ENCODE peak calls at places on chromosomes 16 and 17, in seven cellular contexts. One of them, this sample, is unnamed.

GRCh38 chr16:10362077-10362863 is 23.6 kb upstream of the ATF7IP2 start:
- DNase-seq in stromal cell of bone marrow: no peak
- DNase-seq in caudate nucleus: no peak
- DNase-seq in AG20443: no peak
- DNase-seq in NCI-H1105: no peak
- DNase-seq in astrocyte of the hippocampus: no peak
- DNase-seq in H9: no peak
- DNase-seq in this sample: no peak

GRCh38 chr17:61403846-61404701 is 4.4 kb downstream of the TBX2 start:
- DNase-seq in NCI-H1105: no peak
- DNase-seq in astrocyte of the hippocampus: no peak
- DNase-seq in stromal cell of bone marrow: no peak
- DNase-seq in AG20443: no peak
- DNase-seq in H9: peak
- DNase-seq in caudate nucleus: no peak
- DNase-seq in this sample: no peak

GRCh38 chr16:87963400-87963799 is 12.2 kb downstream of the BANP start:
- DNase-seq in H9: no peak
- DNase-seq in AG20443: peak
- DNase-seq in NCI-H1105: no peak
- DNase-seq in astrocyte of the hippocampus: peak
- DNase-seq in caudate nucleus: no peak
- DNase-seq in stromal cell of bone marrow: peak
- DNase-seq in this sample: no peak

GRCh38 chr17:78206298-78206697 is 7.8 kb upstream of the BIRC5 start:
- DNase-seq in H9: no peak
- DNase-seq in astrocyte of the hippocampus: no peak
- DNase-seq in stromal cell of bone marrow: no peak
- DNase-seq in NCI-H1105: no peak
- DNase-seq in AG20443: no peak
- DNase-seq in caudate nucleus: no peak
- DNase-seq in this sample: no peak

GRCh38 chr16:85393674-85394510 is 219.2 kb upstream of the GSE1 start:
- DNase-seq in stromal cell of bone marrow: no peak
- DNase-seq in H9: peak
- DNase-seq in AG20443: peak
- DNase-seq in caudate nucleus: no peak
- DNase-seq in astrocyte of the hippocampus: peak
- DNase-seq in NCI-H1105: no peak
- DNase-seq in this sample: no peak

GRCh38 chr16:79607587-79607986 is 7.0 kb upstream of the MAF start:
- DNase-seq in AG20443: peak
- DNase-seq in H9: no peak
- DNase-seq in caudate nucleus: no peak
- DNase-seq in stromal cell of bone marrow: no peak
- DNase-seq in astrocyte of the hippocampus: peak
- DNase-seq in NCI-H1105: no peak
- DNase-seq in this sample: no peak

GRCh38 chr16:29009050-29009837 is 24.4 kb downstream of the LAT start:
- DNase-seq in stromal cell of bone marrow: no peak
- DNase-seq in H9: no peak
- DNase-seq in AG20443: no peak
- DNase-seq in NCI-H1105: no peak
- DNase-seq in astrocyte of the hippocampus: no peak
- DNase-seq in caudate nucleus: no peak
- DNase-seq in this sample: no peak

GRCh38 chr16:87661561-87661960 is 59.3 kb downstream of the JPH3 start:
- DNase-seq in caudate nucleus: no peak
- DNase-seq in H9: peak
- DNase-seq in AG20443: peak
- DNase-seq in NCI-H1105: no peak
- DNase-seq in stromal cell of bone marrow: peak
- DNase-seq in astrocyte of the hippocampus: peak
- DNase-seq in this sample: no peak

GRCh38 chr17:4947411-4948165 is 742 bp downstream of the PFN1 start:
- DNase-seq in stromal cell of bone marrow: no peak
- DNase-seq in H9: peak
- DNase-seq in astrocyte of the hippocampus: peak
- DNase-seq in caudate nucleus: peak
- DNase-seq in AG20443: peak
- DNase-seq in NCI-H1105: peak
- DNase-seq in this sample: no peak

GRCh38 chr17:9432867-9433495 is 142.6 kb downstream of the STX8 start:
- DNase-seq in astrocyte of the hippocampus: peak
- DNase-seq in AG20443: peak
- DNase-seq in NCI-H1105: no peak
- DNase-seq in H9: no peak
- DNase-seq in caudate nucleus: no peak
- DNase-seq in stromal cell of bone marrow: peak
- DNase-seq in this sample: no peak

GRCh38 chr17:80905586-80906230 is 85.9 kb upstream of the CHMP6 start:
- DNase-seq in caudate nucleus: no peak
- DNase-seq in NCI-H1105: no peak
- DNase-seq in AG20443: no peak
- DNase-seq in astrocyte of the hippocampus: no peak
- DNase-seq in H9: no peak
- DNase-seq in stromal cell of bone marrow: no peak
- DNase-seq in this sample: no peak

GRCh38 chr16:86671486-86672214 is 93.3 kb downstream of the FOXL1 start:
- DNase-seq in AG20443: peak
- DNase-seq in stromal cell of bone marrow: no peak
- DNase-seq in H9: no peak
- DNase-seq in NCI-H1105: no peak
- DNase-seq in astrocyte of the hippocampus: no peak
- DNase-seq in caudate nucleus: no peak
- DNase-seq in this sample: no peak

GRCh38 chr16:57675752-57676623 is 7.9 kb downstream of the ADGRG3 start:
- DNase-seq in stromal cell of bone marrow: no peak
- DNase-seq in H9: peak
- DNase-seq in NCI-H1105: no peak
- DNase-seq in astrocyte of the hippocampus: no peak
- DNase-seq in AG20443: no peak
- DNase-seq in caudate nucleus: no peak
- DNase-seq in this sample: no peak

GRCh38 chr16:27107185-27107592 is 40.5 kb downstream of the C16orf82 start:
- DNase-seq in AG20443: no peak
- DNase-seq in astrocyte of the hippocampus: no peak
- DNase-seq in stromal cell of bone marrow: no peak
- DNase-seq in NCI-H1105: no peak
- DNase-seq in caudate nucleus: no peak
- DNase-seq in H9: no peak
- DNase-seq in this sample: no peak

GRCh38 chr16:81136331-81137011 is 40.3 kb upstream of the GCSH start:
- DNase-seq in NCI-H1105: no peak
- DNase-seq in AG20443: peak
- DNase-seq in H9: no peak
- DNase-seq in stromal cell of bone marrow: no peak
- DNase-seq in caudate nucleus: peak
- DNase-seq in astrocyte of the hippocampus: peak
- DNase-seq in this sample: no peak

GRCh38 chr17:35795007-35795870 is at the start of gene MMP28:
- DNase-seq in H9: peak
- DNase-seq in AG20443: peak
- DNase-seq in stromal cell of bone marrow: no peak
- DNase-seq in astrocyte of the hippocampus: peak
- DNase-seq in caudate nucleus: no peak
- DNase-seq in NCI-H1105: peak
- DNase-seq in this sample: peak

GRCh38 chr16:4882261-4882632 is 35.0 kb downstream of the UBN1 start:
- DNase-seq in stromal cell of bone marrow: no peak
- DNase-seq in AG20443: peak
- DNase-seq in NCI-H1105: no peak
- DNase-seq in astrocyte of the hippocampus: peak
- DNase-seq in H9: no peak
- DNase-seq in caudate nucleus: no peak
- DNase-seq in this sample: no peak

GRCh38 chr16:89320717-89321501 is 103.4 kb downstream of the ZNF778 start:
- DNase-seq in H9: peak
- DNase-seq in astrocyte of the hippocampus: peak
- DNase-seq in stromal cell of bone marrow: no peak
- DNase-seq in caudate nucleus: no peak
- DNase-seq in AG20443: no peak
- DNase-seq in NCI-H1105: no peak
- DNase-seq in this sample: peak

GRCh38 chr17:58587713-58588117 is 73.3 kb upstream of the MTMR4 start:
- DNase-seq in NCI-H1105: peak
- DNase-seq in caudate nucleus: peak
- DNase-seq in H9: peak
- DNase-seq in stromal cell of bone marrow: no peak
- DNase-seq in AG20443: peak
- DNase-seq in astrocyte of the hippocampus: peak
- DNase-seq in this sample: peak

GRCh38 chr17:34246436-34246835 is 8.6 kb upstream of the CCL2 start:
- DNase-seq in astrocyte of the hippocampus: no peak
- DNase-seq in stromal cell of bone marrow: no peak
- DNase-seq in NCI-H1105: no peak
- DNase-seq in caudate nucleus: no peak
- DNase-seq in AG20443: no peak
- DNase-seq in H9: no peak
- DNase-seq in this sample: no peak

GRCh38 chr17:75822119-75822799 is 21.9 kb downstream of the UNC13D start:
- DNase-seq in caudate nucleus: no peak
- DNase-seq in stromal cell of bone marrow: no peak
- DNase-seq in astrocyte of the hippocampus: no peak
- DNase-seq in NCI-H1105: peak
- DNase-seq in H9: peak
- DNase-seq in AG20443: no peak
- DNase-seq in this sample: no peak

GRCh38 chr17:17032131-17032692 is 10.0 kb upstream of the MPRIP start:
- DNase-seq in AG20443: peak
- DNase-seq in NCI-H1105: no peak
- DNase-seq in stromal cell of bone marrow: no peak
- DNase-seq in caudate nucleus: peak
- DNase-seq in H9: no peak
- DNase-seq in astrocyte of the hippocampus: peak
- DNase-seq in this sample: no peak

GRCh38 chr17:78294776-78295175 is 63.3 kb downstream of the TMEM235 start:
- DNase-seq in AG20443: no peak
- DNase-seq in stromal cell of bone marrow: no peak
- DNase-seq in NCI-H1105: no peak
- DNase-seq in H9: no peak
- DNase-seq in caudate nucleus: no peak
- DNase-seq in astrocyte of the hippocampus: peak
- DNase-seq in this sample: no peak

GRCh38 chr16:78249056-78249455 is 149.6 kb downstream of the WWOX start:
- DNase-seq in NCI-H1105: no peak
- DNase-seq in stromal cell of bone marrow: no peak
- DNase-seq in AG20443: no peak
- DNase-seq in H9: peak
- DNase-seq in caudate nucleus: peak
- DNase-seq in astrocyte of the hippocampus: peak
- DNase-seq in this sample: no peak

GRCh38 chr17:15392326-15392739 is 50.9 kb upstream of the TEKT3 start:
- DNase-seq in caudate nucleus: no peak
- DNase-seq in H9: no peak
- DNase-seq in stromal cell of bone marrow: peak
- DNase-seq in NCI-H1105: no peak
- DNase-seq in AG20443: peak
- DNase-seq in astrocyte of the hippocampus: peak
- DNase-seq in this sample: no peak

GRCh38 chr17:77535435-77535834 is 394.7 kb downstream of the SEC14L1 start:
- DNase-seq in caudate nucleus: no peak
- DNase-seq in H9: peak
- DNase-seq in stromal cell of bone marrow: no peak
- DNase-seq in AG20443: no peak
- DNase-seq in astrocyte of the hippocampus: peak
- DNase-seq in NCI-H1105: no peak
- DNase-seq in this sample: no peak

GRCh38 chr17:75240394-75241142 is 20.8 kb downstream of the GGA3 start:
- DNase-seq in NCI-H1105: peak
- DNase-seq in H9: peak
- DNase-seq in stromal cell of bone marrow: no peak
- DNase-seq in AG20443: peak
- DNase-seq in caudate nucleus: peak
- DNase-seq in astrocyte of the hippocampus: peak
- DNase-seq in this sample: peak

GRCh38 chr17:76032073-76032779 is 5.1 kb upstream of the EVPL start:
- DNase-seq in stromal cell of bone marrow: no peak
- DNase-seq in H9: no peak
- DNase-seq in astrocyte of the hippocampus: no peak
- DNase-seq in caudate nucleus: no peak
- DNase-seq in NCI-H1105: no peak
- DNase-seq in AG20443: no peak
- DNase-seq in this sample: no peak

GRCh38 chr16:1996175-1996574 is 6.4 kb downstream of the SYNGR3 start:
- DNase-seq in astrocyte of the hippocampus: no peak
- DNase-seq in AG20443: no peak
- DNase-seq in caudate nucleus: no peak
- DNase-seq in H9: no peak
- DNase-seq in stromal cell of bone marrow: no peak
- DNase-seq in NCI-H1105: no peak
- DNase-seq in this sample: no peak

GRCh38 chr16:57723170-57723569 is 12.4 kb upstream of the KATNB1 start:
- DNase-seq in NCI-H1105: no peak
- DNase-seq in H9: peak
- DNase-seq in caudate nucleus: no peak
- DNase-seq in astrocyte of the hippocampus: peak
- DNase-seq in stromal cell of bone marrow: no peak
- DNase-seq in AG20443: no peak
- DNase-seq in this sample: no peak

GRCh38 chr17:29772981-29773380 is 150.3 kb upstream of the CORO6 start:
- DNase-seq in caudate nucleus: no peak
- DNase-seq in stromal cell of bone marrow: no peak
- DNase-seq in H9: no peak
- DNase-seq in AG20443: no peak
- DNase-seq in astrocyte of the hippocampus: no peak
- DNase-seq in NCI-H1105: no peak
- DNase-seq in this sample: no peak

GRCh38 chr16:4217246-4218131 is 24.4 kb downstream of the SRL start:
- DNase-seq in NCI-H1105: no peak
- DNase-seq in astrocyte of the hippocampus: peak
- DNase-seq in caudate nucleus: no peak
- DNase-seq in AG20443: no peak
- DNase-seq in stromal cell of bone marrow: no peak
- DNase-seq in H9: no peak
- DNase-seq in this sample: peak

GRCh38 chr16:28859326-28859725 is 4.3 kb upstream of the SH2B1 start:
- DNase-seq in H9: no peak
- DNase-seq in AG20443: no peak
- DNase-seq in NCI-H1105: no peak
- DNase-seq in astrocyte of the hippocampus: no peak
- DNase-seq in stromal cell of bone marrow: no peak
- DNase-seq in caudate nucleus: no peak
- DNase-seq in this sample: no peak

GRCh38 chr16:69741519-69741918 is 13.2 kb downstream of the NOB1 start:
- DNase-seq in astrocyte of the hippocampus: no peak
- DNase-seq in caudate nucleus: peak
- DNase-seq in AG20443: no peak
- DNase-seq in H9: no peak
- DNase-seq in NCI-H1105: no peak
- DNase-seq in stromal cell of bone marrow: no peak
- DNase-seq in this sample: no peak

GRCh38 chr17:48470388-48471034 is 40.5 kb upstream of the SKAP1 start:
- DNase-seq in astrocyte of the hippocampus: peak
- DNase-seq in AG20443: peak
- DNase-seq in H9: peak
- DNase-seq in NCI-H1105: no peak
- DNase-seq in stromal cell of bone marrow: no peak
- DNase-seq in caudate nucleus: no peak
- DNase-seq in this sample: peak

GRCh38 chr16:66434619-66435430 is 7.7 kb downstream of the BEAN1 start:
- DNase-seq in astrocyte of the hippocampus: no peak
- DNase-seq in AG20443: no peak
- DNase-seq in NCI-H1105: no peak
- DNase-seq in caudate nucleus: no peak
- DNase-seq in stromal cell of bone marrow: no peak
- DNase-seq in H9: peak
- DNase-seq in this sample: no peak

GRCh38 chr17:48160177-48160967 is 52.8 kb downstream of the SNX11 start:
- DNase-seq in AG20443: no peak
- DNase-seq in NCI-H1105: peak
- DNase-seq in H9: peak
- DNase-seq in caudate nucleus: no peak
- DNase-seq in astrocyte of the hippocampus: no peak
- DNase-seq in stromal cell of bone marrow: no peak
- DNase-seq in this sample: peak

This sample was measured in NCI-H2107.